ENCODE peak calls at places on chromosome 11, in seven cellular contexts. One of them, this sample, is unnamed.

GRCh38 chr11:5117588-5117987 is 20.6 kb downstream of the OR52A5 start:
- DNase-seq in brain microvascular endothelial cell: no peak
- DNase-seq in tibial nerve: no peak
- DNase-seq in ovary: no peak
- DNase-seq in colonic mucosa: no peak
- DNase-seq in fibroblast of pulmonary artery: no peak
- DNase-seq in fibroblast of the aortic adventitia: no peak
- DNase-seq in this sample: no peak

GRCh38 chr11:61429346-61429690 is 457 bp downstream of the CPSF7 start:
- DNase-seq in brain microvascular endothelial cell: peak
- DNase-seq in tibial nerve: peak
- DNase-seq in ovary: no peak
- DNase-seq in colonic mucosa: peak
- DNase-seq in fibroblast of pulmonary artery: peak
- DNase-seq in fibroblast of the aortic adventitia: peak
- DNase-seq in this sample: peak

GRCh38 chr11:34904421-34904950 is 11.7 kb downstream of the APIP start:
- DNase-seq in brain microvascular endothelial cell: no peak
- DNase-seq in tibial nerve: no peak
- DNase-seq in ovary: no peak
- DNase-seq in colonic mucosa: no peak
- DNase-seq in fibroblast of pulmonary artery: peak
- DNase-seq in fibroblast of the aortic adventitia: no peak
- DNase-seq in this sample: no peak

GRCh38 chr11:720642-721346 is 14.8 kb downstream of the EPS8L2 start:
- DNase-seq in brain microvascular endothelial cell: no peak
- DNase-seq in tibial nerve: no peak
- DNase-seq in ovary: peak
- DNase-seq in colonic mucosa: peak
- DNase-seq in fibroblast of pulmonary artery: no peak
- DNase-seq in fibroblast of the aortic adventitia: no peak
- DNase-seq in this sample: no peak

GRCh38 chr11:134049303-134049702 is 19.6 kb upstream of the JAM3 start:
- DNase-seq in brain microvascular endothelial cell: no peak
- DNase-seq in tibial nerve: no peak
- DNase-seq in ovary: no peak
- DNase-seq in colonic mucosa: no peak
- DNase-seq in fibroblast of pulmonary artery: no peak
- DNase-seq in fibroblast of the aortic adventitia: no peak
- DNase-seq in this sample: no peak

GRCh38 chr11:14306481-14306880 is 52.5 kb downstream of the RRAS2 start:
- DNase-seq in brain microvascular endothelial cell: no peak
- DNase-seq in tibial nerve: no peak
- DNase-seq in ovary: no peak
- DNase-seq in colonic mucosa: no peak
- DNase-seq in fibroblast of pulmonary artery: no peak
- DNase-seq in fibroblast of the aortic adventitia: no peak
- DNase-seq in this sample: no peak

GRCh38 chr11:124415356-124415923 is 9.2 kb downstream of the OR8B4 start:
- DNase-seq in brain microvascular endothelial cell: peak
- DNase-seq in tibial nerve: no peak
- DNase-seq in ovary: no peak
- DNase-seq in colonic mucosa: no peak
- DNase-seq in fibroblast of pulmonary artery: peak
- DNase-seq in fibroblast of the aortic adventitia: peak
- DNase-seq in this sample: no peak

GRCh38 chr11:123594921-123595320 is 59.5 kb downstream of the SCN3B start:
- DNase-seq in brain microvascular endothelial cell: no peak
- DNase-seq in tibial nerve: no peak
- DNase-seq in ovary: no peak
- DNase-seq in colonic mucosa: no peak
- DNase-seq in fibroblast of pulmonary artery: no peak
- DNase-seq in fibroblast of the aortic adventitia: no peak
- DNase-seq in this sample: no peak

GRCh38 chr11:32188785-32189184 is 97.9 kb downstream of the RCN1 start:
- DNase-seq in brain microvascular endothelial cell: no peak
- DNase-seq in tibial nerve: no peak
- DNase-seq in ovary: no peak
- DNase-seq in colonic mucosa: no peak
- DNase-seq in fibroblast of pulmonary artery: no peak
- DNase-seq in fibroblast of the aortic adventitia: no peak
- DNase-seq in this sample: no peak

GRCh38 chr11:27545946-27546345 is 39.4 kb upstream of the LIN7C start:
- DNase-seq in brain microvascular endothelial cell: no peak
- DNase-seq in tibial nerve: no peak
- DNase-seq in ovary: no peak
- DNase-seq in colonic mucosa: no peak
- DNase-seq in fibroblast of pulmonary artery: no peak
- DNase-seq in fibroblast of the aortic adventitia: no peak
- DNase-seq in this sample: no peak

GRCh38 chr11:2655320-2655719 is 44.5 kb downstream of the KCNQ1OT1 start:
- DNase-seq in brain microvascular endothelial cell: no peak
- DNase-seq in tibial nerve: no peak
- DNase-seq in ovary: no peak
- DNase-seq in colonic mucosa: no peak
- DNase-seq in fibroblast of pulmonary artery: no peak
- DNase-seq in fibroblast of the aortic adventitia: no peak
- DNase-seq in this sample: no peak

GRCh38 chr11:70524096-70524922 is 126.0 kb downstream of the CTTN start:
- DNase-seq in brain microvascular endothelial cell: peak
- DNase-seq in tibial nerve: no peak
- DNase-seq in ovary: peak
- DNase-seq in colonic mucosa: no peak
- DNase-seq in fibroblast of pulmonary artery: no peak
- DNase-seq in fibroblast of the aortic adventitia: no peak
- DNase-seq in this sample: no peak
- TF ChIP-seq CTCF in brain microvascular endothelial cell: no peak
- TF ChIP-seq CTCF in tibial nerve: no peak
- TF ChIP-seq CTCF in ovary: no peak
- TF ChIP-seq CTCF in colonic mucosa: no peak
- TF ChIP-seq CTCF in fibroblast of pulmonary artery: no peak
- TF ChIP-seq CTCF in fibroblast of the aortic adventitia: no peak
- TF ChIP-seq CTCF in this sample: no peak

GRCh38 chr11:66567787-66568123 is 651 bp downstream of the CTSF start:
- DNase-seq in brain microvascular endothelial cell: no peak
- DNase-seq in tibial nerve: no peak
- DNase-seq in ovary: no peak
- DNase-seq in colonic mucosa: no peak
- DNase-seq in fibroblast of pulmonary artery: no peak
- DNase-seq in fibroblast of the aortic adventitia: no peak
- DNase-seq in this sample: no peak

GRCh38 chr11:66569076-66569475 is 670 bp upstream of the CTSF start:
- DNase-seq in brain microvascular endothelial cell: no peak
- DNase-seq in tibial nerve: no peak
- DNase-seq in ovary: no peak
- DNase-seq in colonic mucosa: no peak
- DNase-seq in fibroblast of pulmonary artery: no peak
- DNase-seq in fibroblast of the aortic adventitia: no peak
- DNase-seq in this sample: no peak

GRCh38 chr11:66566221-66566620 is 2.2 kb downstream of the CTSF start:
- DNase-seq in brain microvascular endothelial cell: no peak
- DNase-seq in tibial nerve: no peak
- DNase-seq in ovary: no peak
- DNase-seq in colonic mucosa: no peak
- DNase-seq in fibroblast of pulmonary artery: no peak
- DNase-seq in fibroblast of the aortic adventitia: no peak
- DNase-seq in this sample: no peak

GRCh38 chr11:66570117-66570825 is 1.9 kb upstream of the CTSF start:
- DNase-seq in brain microvascular endothelial cell: no peak
- DNase-seq in tibial nerve: no peak
- DNase-seq in ovary: no peak
- DNase-seq in colonic mucosa: no peak
- DNase-seq in fibroblast of pulmonary artery: no peak
- DNase-seq in fibroblast of the aortic adventitia: peak
- DNase-seq in this sample: no peak

GRCh38 chr11:66568124-66568916 is at the start of gene CTSF:
- DNase-seq in brain microvascular endothelial cell: peak
- DNase-seq in tibial nerve: peak
- DNase-seq in ovary: peak
- DNase-seq in colonic mucosa: peak
- DNase-seq in fibroblast of pulmonary artery: peak
- DNase-seq in fibroblast of the aortic adventitia: peak
- DNase-seq in this sample: peak
- H3K4me3 ChIP-seq in brain microvascular endothelial cell: peak
- H3K4me3 ChIP-seq in tibial nerve: peak
- H3K4me3 ChIP-seq in ovary: peak
- H3K4me3 ChIP-seq in colonic mucosa: peak
- H3K4me3 ChIP-seq in fibroblast of pulmonary artery: peak
- H3K4me3 ChIP-seq in fibroblast of the aortic adventitia: peak
- H3K4me3 ChIP-seq in this sample: peak

GRCh38 chr11:82365351-82365750 is 368.3 kb downstream of the FAM181B start:
- DNase-seq in brain microvascular endothelial cell: no peak
- DNase-seq in tibial nerve: no peak
- DNase-seq in ovary: no peak
- DNase-seq in colonic mucosa: no peak
- DNase-seq in fibroblast of pulmonary artery: no peak
- DNase-seq in fibroblast of the aortic adventitia: no peak
- DNase-seq in this sample: no peak
- TF ChIP-seq CTCF in brain microvascular endothelial cell: no peak
- TF ChIP-seq CTCF in tibial nerve: no peak
- TF ChIP-seq CTCF in ovary: no peak
- TF ChIP-seq CTCF in colonic mucosa: no peak
- TF ChIP-seq CTCF in fibroblast of pulmonary artery: no peak
- TF ChIP-seq CTCF in fibroblast of the aortic adventitia: no peak
- TF ChIP-seq CTCF in this sample: no peak

GRCh38 chr11:93330446-93330984 is at the start of gene DEUP1:
- DNase-seq in brain microvascular endothelial cell: no peak
- DNase-seq in tibial nerve: no peak
- DNase-seq in ovary: peak
- DNase-seq in colonic mucosa: peak
- DNase-seq in fibroblast of pulmonary artery: no peak
- DNase-seq in fibroblast of the aortic adventitia: no peak
- DNase-seq in this sample: no peak
- H3K4me3 ChIP-seq in brain microvascular endothelial cell: peak
- H3K4me3 ChIP-seq in tibial nerve: peak
- H3K4me3 ChIP-seq in ovary: peak
- H3K4me3 ChIP-seq in colonic mucosa: peak
- H3K4me3 ChIP-seq in fibroblast of pulmonary artery: no peak
- H3K4me3 ChIP-seq in fibroblast of the aortic adventitia: no peak
- H3K4me3 ChIP-seq in this sample: no peak

GRCh38 chr11:101974255-101974654 is 57.9 kb upstream of the ANGPTL5 start:
- DNase-seq in brain microvascular endothelial cell: no peak
- DNase-seq in tibial nerve: no peak
- DNase-seq in ovary: no peak
- DNase-seq in colonic mucosa: no peak
- DNase-seq in fibroblast of pulmonary artery: peak
- DNase-seq in fibroblast of the aortic adventitia: peak
- DNase-seq in this sample: no peak
- TF ChIP-seq CTCF in brain microvascular endothelial cell: peak
- TF ChIP-seq CTCF in tibial nerve: no peak
- TF ChIP-seq CTCF in ovary: no peak
- TF ChIP-seq CTCF in colonic mucosa: no peak
- TF ChIP-seq CTCF in fibroblast of pulmonary artery: peak
- TF ChIP-seq CTCF in fibroblast of the aortic adventitia: peak
- TF ChIP-seq CTCF in this sample: no peak

This sample was measured in lower leg skin.